ENCODE peak calls at places on chromosomes 2 and 18, in six cellular contexts. Q is endothelial cell, R is GM13976, F is astrocyte of the spinal cord, V is body of pancreas, N is tibial artery. K is an unnamed sample.

GRCh38 chr18:38047820-38048219 is 482.2 kb upstream of the CELF4 start:
- DNase-seq in Q (no peak), R (no peak), F (no peak), V (no peak), N (no peak), K (no peak)

GRCh38 chr2:16142383-16143361 is 202.3 kb downstream of the MYCN start:
- DNase-seq in Q (no peak), R (no peak), F (no peak), V (peak; percentile 71), N (no peak), K (no peak)

GRCh38 chr18:55206941-55207340 is 247.7 kb upstream of the CCDC68 start:
- DNase-seq in Q (no peak), R (no peak), F (no peak), V (no peak), N (no peak), K (no peak)

GRCh38 chr2:106085441-106085911 is 108.6 kb downstream of the UXS1 start:
- DNase-seq in Q (peak; percentile 50), R (no peak), F (peak; percentile 45), V (no peak), N (peak; percentile 45), K (no peak)

GRCh38 chr2:74567862-74568261 is 13.3 kb downstream of the DOK1 start:
- DNase-seq in Q (no peak), R (no peak), F (peak; percentile 65), V (no peak), N (no peak), K (no peak)

GRCh38 chr2:132448771-132449170 is 32.2 kb downstream of the GPR39 start:
- DNase-seq in Q (peak; percentile 43), R (no peak), F (peak; percentile 43), V (no peak), N (peak; percentile 25), K (no peak)

GRCh38 chr2:98502556-98503335 is 58.1 kb downstream of the INPP4A start:
- DNase-seq in Q (no peak), R (no peak), F (peak; percentile 56), V (no peak), N (no peak), K (no peak)

GRCh38 chr2:149972039-149972438 is 384.5 kb upstream of the MMADHC start:
- DNase-seq in Q (no peak), R (no peak), F (no peak), V (peak; percentile 31), N (no peak), K (no peak)

GRCh38 chr2:197201874-197202273 is 108.7 kb downstream of the ANKRD44 start:
- DNase-seq in Q (no peak), R (no peak), F (no peak), V (no peak), N (no peak), K (no peak)

GRCh38 chr2:157194097-157194688 is 63.3 kb upstream of the GALNT5 start:
- DNase-seq in Q (peak; percentile 20), R (peak; percentile 59), F (peak; percentile 74), V (peak; percentile 18), N (no peak), K (no peak)

GRCh38 chr2:105179469-105180372 is 61.8 kb upstream of the GPR45 start:
- DNase-seq in Q (peak; percentile 19), R (peak; percentile 51), F (peak; percentile 79), V (peak; percentile 16), N (no peak), K (no peak)

GRCh38 chr2:208165059-208165458 is 1.7 kb upstream of the CRYGA start:
- DNase-seq in Q (no peak), R (no peak), F (no peak), V (no peak), N (no peak), K (no peak)

GRCh38 chr2:137999273-137999672 is 35.0 kb downstream of the HNMT start:
- DNase-seq in Q (no peak), R (no peak), F (no peak), V (no peak), N (no peak), K (no peak)

GRCh38 chr2:88831071-88831791 is 139.8 kb downstream of the RPIA start:
- DNase-seq in Q (no peak), R (no peak), F (peak; percentile 1), V (no peak), N (no peak), K (no peak)

GRCh38 chr18:49733321-49733720 is 80.0 kb downstream of the ACAA2 start:
- DNase-seq in Q (no peak), R (no peak), F (peak; percentile 37), V (no peak), N (no peak), K (no peak)

GRCh38 chr2:138395565-138396306 is 105.8 kb upstream of the SPOPL start:
- DNase-seq in Q (no peak), R (no peak), F (peak; percentile 72), V (peak; percentile 31), N (peak; percentile 64), K (no peak)

GRCh38 chr18:63676526-63676925 is 14.8 kb upstream of the SERPINB3 start:
- DNase-seq in Q (peak; percentile 21), R (no peak), F (no peak), V (no peak), N (no peak), K (no peak)

GRCh38 chr2:12397861-12398260 is 318.9 kb upstream of the TRIB2 start:
- DNase-seq in Q (no peak), R (no peak), F (no peak), V (no peak), N (peak; percentile 21), K (no peak)

GRCh38 chr2:75654012-75654411 is 7.4 kb downstream of the MRPL19 start:
- DNase-seq in Q (no peak), R (no peak), F (no peak), V (no peak), N (no peak), K (no peak)
- TF ChIP-seq CTCF in Q (no peak), R (no peak), F (no peak), V (no peak), N (no peak), K (peak; percentile 8)

DNA sequence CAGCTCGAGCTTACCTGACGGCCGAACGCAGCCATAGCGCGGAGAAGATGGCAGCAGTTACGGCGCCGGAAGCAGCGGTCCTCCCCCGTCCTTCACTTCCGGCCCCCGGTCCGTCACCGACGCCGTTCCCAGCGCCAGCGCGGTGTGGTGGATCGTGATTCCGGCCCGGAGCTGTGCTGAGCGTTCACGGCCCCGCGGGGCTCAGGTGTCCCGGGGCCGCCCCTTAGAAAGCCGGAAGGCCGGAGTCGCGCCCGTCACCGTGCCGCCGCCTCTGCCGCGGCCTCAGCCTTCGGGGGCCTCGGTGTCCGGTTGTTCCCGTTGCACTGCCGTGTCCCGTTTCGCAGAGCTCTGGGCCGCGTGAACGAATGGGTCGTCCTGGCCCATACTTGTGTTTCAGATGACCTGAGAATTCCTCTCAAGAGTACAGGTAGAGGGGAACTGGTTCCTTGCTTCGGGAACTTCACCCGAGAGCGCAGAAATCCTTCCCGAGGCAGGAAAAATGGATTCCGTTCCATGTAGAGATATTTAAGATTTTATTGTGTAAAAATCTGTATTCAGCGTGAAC is at the start of gene MTERF4:
- DNase-seq in Q (peak; percentile 63), R (peak; percentile 93), F (peak; percentile 84), V (peak; percentile 90), N (peak; percentile 88), K (peak; percentile 85)
- TF ChIP-seq CTCF in Q (no peak), R (no peak), F (no peak), V (peak; percentile 12), N (no peak), K (no peak)

DNA sequence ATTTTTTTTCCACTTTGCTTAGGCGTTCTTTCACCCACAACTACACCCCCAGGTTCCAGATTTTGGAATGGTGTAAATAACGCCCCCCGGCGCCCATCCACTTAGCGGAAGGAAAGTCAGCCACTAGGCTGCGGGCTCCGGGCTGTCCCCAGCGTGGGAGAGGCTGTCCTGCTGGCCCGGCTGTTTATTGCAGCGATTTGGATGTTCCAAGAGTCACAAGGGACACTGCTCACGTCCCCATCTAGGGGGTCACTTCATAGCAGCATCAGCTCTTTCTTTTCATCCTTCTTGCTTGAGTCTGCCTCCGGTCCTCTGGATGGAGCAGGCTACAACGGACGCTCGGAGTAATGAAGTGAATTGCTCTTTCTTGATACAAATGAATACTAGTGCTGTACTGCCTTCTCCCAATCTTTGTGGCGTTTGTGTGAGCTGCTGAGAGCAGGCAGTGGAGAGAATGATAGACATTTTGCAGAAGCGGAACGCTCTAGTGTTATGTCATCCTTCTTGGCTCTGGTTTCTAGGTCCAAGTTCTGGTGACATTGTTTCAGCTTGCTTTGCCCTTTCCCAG is 50.7 kb upstream of the PAIP2B start:
- DNase-seq in Q (peak; percentile 64), R (peak; percentile 45), F (peak; percentile 8), V (peak; percentile 19), N (no peak), K (peak; percentile 32)
- TF ChIP-seq CTCF in Q (no peak), R (peak; percentile 14), F (peak; percentile 47), V (peak; percentile 38), N (peak; percentile 33), K (peak; percentile 51)

DNA sequence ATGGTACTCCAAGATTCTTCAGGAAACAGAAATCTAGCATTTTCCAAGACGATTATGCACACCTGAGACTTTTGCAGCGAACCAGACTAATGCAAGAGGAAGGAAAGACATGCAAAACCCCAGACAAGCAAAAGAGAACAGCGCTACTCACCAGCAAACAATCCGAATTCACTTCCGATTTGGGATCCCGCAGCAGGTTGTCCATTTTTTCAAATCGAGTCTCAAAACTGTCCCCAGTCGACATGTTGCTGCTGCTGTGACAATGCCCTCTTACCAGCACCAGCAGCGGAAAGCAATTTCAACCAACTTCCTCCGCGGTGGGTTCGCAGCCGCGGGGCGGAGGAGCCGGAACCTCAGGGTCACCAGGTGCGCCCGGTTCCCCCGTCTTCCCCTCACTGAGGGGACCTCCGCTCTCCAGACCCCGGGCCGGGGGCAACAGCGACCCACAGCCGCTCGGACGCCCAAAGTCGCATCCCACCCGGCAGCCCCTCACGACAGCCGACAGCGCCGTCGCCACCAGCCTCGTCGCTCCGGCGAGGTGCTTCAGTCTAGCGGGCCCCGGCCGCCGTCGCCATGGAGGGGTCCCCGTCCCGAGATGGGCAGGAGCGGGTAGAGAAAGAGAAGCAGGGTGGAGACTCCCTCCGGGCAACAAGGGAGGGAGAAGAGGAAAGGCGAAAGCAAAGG is 804 bp downstream of the ROCK1 start:
- DNase-seq in Q (peak; percentile 45), R (peak; percentile 36), F (peak; percentile 32), V (peak; percentile 35), N (no peak), K (peak; percentile 20)
- TF ChIP-seq CTCF in Q (no peak), R (no peak), F (no peak), V (no peak), N (no peak), K (no peak)

GRCh38 chr18:26804474-26804873 is 61.0 kb downstream of the AQP4 start:
- DNase-seq in Q (peak; percentile 8), R (no peak), F (peak; percentile 35), V (peak; percentile 17), N (no peak), K (no peak)
- TF ChIP-seq CTCF in Q (peak; percentile 32), R (no peak), F (no peak), V (peak; percentile 45), N (no peak), K (peak; percentile 56)

GRCh38 chr2:140891614-140892212 is 1239.1 kb downstream of the LRP1B start:
- DNase-seq in Q (no peak), R (no peak), F (no peak), V (no peak), N (no peak), K (no peak)
- TF ChIP-seq CTCF in Q (peak; percentile 45), R (no peak), F (peak; percentile 23), V (no peak), N (no peak), K (peak; percentile 52)

DNA sequence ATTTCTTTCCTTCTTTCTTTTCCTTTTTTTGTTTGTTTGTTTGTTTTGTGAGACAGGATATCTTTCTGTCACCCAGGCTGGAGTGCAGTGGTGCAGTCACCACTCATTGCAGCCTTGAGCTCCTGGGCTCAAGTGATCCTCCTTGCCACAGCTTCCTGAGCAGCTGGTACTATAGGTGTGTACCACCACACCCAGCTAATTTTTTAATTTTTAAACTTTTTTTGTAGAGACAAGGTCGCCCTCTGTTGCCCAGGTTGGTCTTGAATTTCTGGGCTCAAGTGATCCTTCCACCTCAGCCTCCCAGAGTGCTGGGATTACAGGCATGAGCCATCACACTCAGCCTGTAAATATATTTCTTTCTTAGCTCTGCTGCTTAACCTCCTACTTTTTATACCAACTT is 83.4 kb upstream of the CYP20A1 start:
- DNase-seq in Q (no peak), R (no peak), F (no peak), V (no peak), N (no peak), K (no peak)
- TF ChIP-seq CTCF in Q (no peak), R (no peak), F (no peak), V (no peak), N (no peak), K (peak; percentile 12)

K was measured in progenitor cell of endocrine pancreas.